ENCODE peak calls at places on chromosomes 16 and 17, in seven cellular contexts. G is progenitor cell of endocrine pancreas; F is left colon; M is Calu3; X is stimulated activated CD4-positive, alpha-beta T cell treated with anti-CD3 and anti-CD28 coated beads, Interleukin-1b, Interleukin-23, amount 100 ng/mL, for 24 hours; V is AG04450; L is heart right ventricle. A is an unnamed sample.

GRCh38 chr17:22123536-22124281 is 431.4 kb downstream of the KCNJ18 start:
- DNase-seq in F (no peak), V (no peak), M (no peak), X (no peak), G (no peak), L (no peak), A (no peak)

GRCh38 chr17:67602974-67603373 is 114.8 kb upstream of the NOL11 start:
- DNase-seq in F (peak; percentile 25), M (peak; percentile 57), X (peak; percentile 20), L (no peak), G (peak; percentile 11), V (no peak), A (peak; percentile 7)

GRCh38 chr17:51260960-51261958 is 913 bp downstream of the UTP18 start:
- DNase-seq in X (peak; percentile 60), L (peak; percentile 69), V (no peak), M (peak; percentile 89), G (peak; percentile 65), F (peak; percentile 84), A (peak; percentile 57)

GRCh38 chr16:84292032-84292431 is 2.6 kb upstream of the WFDC1 start:
- DNase-seq in M (no peak), F (no peak), G (no peak), X (no peak), V (no peak), L (no peak), A (no peak)

GRCh38 chr17:50177983-50178834 is 12.4 kb downstream of the SGCA start:
- DNase-seq in X (no peak), V (peak; percentile 92), L (peak; percentile 82), F (peak; percentile 83), G (peak; percentile 42), M (peak; percentile 94), A (peak; percentile 14)

GRCh38 chr16:70778901-70779309 is 22.1 kb downstream of the VAC14 start:
- DNase-seq in V (peak; percentile 89), G (no peak), X (no peak), L (peak; percentile 49), M (no peak), F (peak; percentile 21), A (no peak)

GRCh38 chr17:35731239-35731931 is at the start of gene RASL10B:
- DNase-seq in L (peak; percentile 65), X (peak; percentile 40), M (peak; percentile 59), F (peak; percentile 56), G (peak; percentile 40), V (no peak), A (peak; percentile 31)

GRCh38 chr17:81218459-81218858 is 4.3 kb downstream of the CEP131 start:
- DNase-seq in F (no peak), M (no peak), G (no peak), L (no peak), X (no peak), V (no peak), A (no peak)

GRCh38 chr16:85471469-85472431 is 141.4 kb upstream of the GSE1 start:
- DNase-seq in L (peak; percentile 38), M (peak; percentile 62), F (peak; percentile 70), X (no peak), V (no peak), G (no peak), A (no peak)

GRCh38 chr16:57255686-57256415 is 10.8 kb downstream of the ARL2BP start:
- DNase-seq in V (no peak), L (no peak), M (no peak), X (no peak), G (no peak), F (no peak), A (no peak)

GRCh38 chr17:13106171-13106570 is 88.3 kb upstream of the ELAC2 start:
- DNase-seq in M (no peak), V (no peak), G (no peak), F (no peak), X (no peak), L (no peak), A (no peak)

GRCh38 chr17:63848834-63849689 is 6.6 kb upstream of the SMARCD2 start:
- DNase-seq in L (peak; percentile 93), G (peak; percentile 81), V (peak; percentile 37), X (peak; percentile 93), M (peak; percentile 92), F (peak; percentile 93), A (peak; percentile 91)

GRCh38 chr16:12217341-12217740 is 240.8 kb downstream of the SNX29 start:
- DNase-seq in M (no peak), L (no peak), V (no peak), X (no peak), F (no peak), G (no peak), A (no peak)

GRCh38 chr16:12158428-12158827 is 181.9 kb downstream of the SNX29 start:
- DNase-seq in G (no peak), V (no peak), F (no peak), M (no peak), L (no peak), X (no peak), A (no peak)

GRCh38 chr17:37025847-37026533 is 77.2 kb downstream of the AATF start:
- DNase-seq in L (no peak), X (no peak), G (no peak), M (no peak), V (no peak), F (no peak), A (no peak)

GRCh38 chr17:64455993-64456885 is 7.3 kb downstream of the MILR1 start:
- DNase-seq in F (no peak), X (no peak), L (no peak), M (no peak), G (no peak), V (no peak), A (no peak)

GRCh38 chr16:8796469-8797363 is 723 bp downstream of the TMEM186 start:
- DNase-seq in V (no peak), L (no peak), X (no peak), F (no peak), M (no peak), G (no peak), A (no peak)

GRCh38 chr17:41800601-41801373 is 11.0 kb downstream of the P3H4 start:
- DNase-seq in F (peak; percentile 88), L (no peak), G (peak; percentile 47), V (no peak), M (peak; percentile 92), X (no peak), A (no peak)